ENCODE peak calls at places on chromosomes 4 and X, in seven cellular contexts. Z is heart left ventricle; N is MV-4-11; I is activated CD8-positive, alpha-beta memory T cell treated with anti-CD3 and anti-CD28 coated beads for 48 hours; S is iPS-NIHi11; H is T-cell; C is uterus. R is an unnamed sample.

GRCh38 chrX:140274761-140275525 is 229.9 kb downstream of the SOX3 start:
- DNase-seq in Z (no peak), N (no peak), I (no peak), S (peak), H (no peak), C (no peak), R (no peak)

GRCh38 chrX:105315301-105315700 is 94.8 kb upstream of the TEX13A start:
- DNase-seq in Z (no peak), N (no peak), I (no peak), S (no peak), H (no peak), C (no peak), R (no peak)

GRCh38 chrX:103831342-103831802 is 685 bp downstream of the RAB9B start:
- DNase-seq in Z (no peak), N (peak), I (no peak), S (no peak), H (no peak), C (no peak), R (peak)

GRCh38 chr4:38499101-38499500 is 164.9 kb upstream of the KLF3 start:
- DNase-seq in Z (no peak), N (no peak), I (no peak), S (no peak), H (no peak), C (no peak), R (no peak)

GRCh38 chr4:148222991-148223660 is 219.1 kb downstream of the NR3C2 start:
- DNase-seq in Z (no peak), N (no peak), I (no peak), S (no peak), H (no peak), C (no peak), R (no peak)

GRCh38 chr4:20127626-20128025 is 124.1 kb upstream of the SLIT2 start:
- DNase-seq in Z (no peak), N (no peak), I (no peak), S (no peak), H (no peak), C (no peak), R (no peak)

GRCh38 chr4:84803720-84804119 is 162.8 kb downstream of the WDFY3 start:
- DNase-seq in Z (no peak), N (no peak), I (no peak), S (no peak), H (no peak), C (no peak), R (no peak)

GRCh38 chr4:156815717-156816319 is 155.8 kb downstream of the PDGFC start:
- DNase-seq in Z (no peak), N (no peak), I (no peak), S (no peak), H (no peak), C (no peak), R (no peak)

GRCh38 chr4:140856692-140857091 is 100.5 kb upstream of the TBC1D9 start:
- DNase-seq in Z (peak), N (no peak), I (no peak), S (peak), H (no peak), C (peak), R (no peak)

R was measured in T-helper 22 cell.